ENCODE peak calls at places on chromosomes 2 and 18, in ten cellular contexts. D, F, P, B, L, Z, S, U, E and R are unnamed samples.

GRCh38 chr2:29129586-29130281 is 14.5 kb downstream of the CLIP4 start:
- DNase-seq in L (peak), B (no peak), U (no peak), S (no peak), P (no peak), F (no peak), Z (peak), D (no peak), E (no peak), R (no peak)

GRCh38 chr2:240636563-240637115 is 11.4 kb downstream of the GPR35 start:
- DNase-seq in E (no peak), F (no peak), D (no peak), P (no peak), U (no peak), L (no peak), S (no peak), B (no peak), Z (no peak), R (no peak)

GRCh38 chr2:51028829-51029228 is 3.1 kb downstream of the NRXN1 start:
- DNase-seq in S (no peak), B (no peak), D (no peak), Z (no peak), F (no peak), P (no peak), L (peak), U (no peak), E (no peak), R (no peak)

GRCh38 chr2:191899442-191899841 is 52.6 kb upstream of the CAVIN2 start:
- DNase-seq in L (peak), S (no peak), U (no peak), B (no peak), P (no peak), D (no peak), F (peak), E (no peak), Z (peak), R (no peak)

GRCh38 chr2:70639841-70640448 is 86.3 kb upstream of the TGFA start:
- DNase-seq in P (no peak), L (no peak), E (no peak), U (no peak), S (no peak), B (no peak), F (no peak), Z (no peak), D (peak), R (no peak)

GRCh38 chr18:37499008-37499407 is 66.6 kb downstream of the CELF4 start:
- DNase-seq in Z (no peak), S (no peak), D (no peak), U (no peak), E (no peak), P (no peak), B (peak), F (no peak), L (no peak), R (peak)

GRCh38 chr18:55031979-55032378 is 72.7 kb upstream of the CCDC68 start:
- DNase-seq in U (no peak), L (no peak), P (no peak), D (no peak), E (no peak), S (no peak), F (no peak), B (no peak), Z (no peak), R (no peak)

GRCh38 chr18:32468147-32468845 is 2.4 kb downstream of the GAREM1 start:
- DNase-seq in Z (peak), F (no peak), E (no peak), B (no peak), U (peak), L (no peak), P (no peak), S (no peak), D (no peak), R (no peak)

GRCh38 chr2:172230783-172231446 is 128.2 kb upstream of the DLX2 start:
- DNase-seq in L (peak), F (no peak), Z (peak), S (no peak), P (no peak), U (no peak), B (no peak), D (no peak), E (no peak), R (no peak)

GRCh38 chr2:64807417-64807816 is 153.7 kb upstream of the SERTAD2 start:
- DNase-seq in P (no peak), U (peak), B (no peak), E (no peak), D (no peak), L (peak), Z (peak), F (peak), S (no peak), R (no peak)